ENCODE peak calls at places on chromosomes 5 and 9, in four cellular contexts. R is WTC11, G is small intestine, S is NCI-H1105 treated with DMSO at 0.1 percent for 48 hours. J is an unnamed sample.

GRCh38 chr5:31867219-31867618 is 228.3 kb downstream of the PDZD2 start:
- DNase-seq in R (no peak), G (no peak), S (no peak), J (no peak)

GRCh38 chr9:133998915-133999580 is 6.9 kb upstream of the VAV2 start:
- DNase-seq in R (no peak), G (no peak), S (no peak), J (no peak)

GRCh38 chr5:109694451-109694891 is 4.7 kb downstream of the MAN2A1 start:
- DNase-seq in R (no peak), G (peak; percentile 59), S (no peak), J (no peak)

GRCh38 chr5:78569441-78569840 is 79.1 kb downstream of the LHFPL2 start:
- DNase-seq in R (no peak), G (peak; percentile 32), S (peak; percentile 65), J (no peak)

GRCh38 chr5:132747693-132748440 is 641 bp downstream of the CCNI2 start:
- DNase-seq in R (peak; percentile 60), G (peak; percentile 42), S (no peak), J (no peak)

GRCh38 chr9:36572515-36573418 is at the start of gene MELK:
- DNase-seq in R (peak; percentile 89), G (peak; percentile 80), S (peak; percentile 73), J (peak; percentile 71)

GRCh38 chr9:86948153-86948929 is 1.0 kb upstream of the GAS1 start:
- DNase-seq in R (peak; percentile 80), G (peak; percentile 76), S (peak; percentile 56), J (no peak)

GRCh38 chr5:150122158-150122510 is 33.5 kb downstream of the PDGFRB start:
- DNase-seq in R (peak; percentile 65), G (peak; percentile 97), S (no peak), J (no peak)

GRCh38 chr5:27038476-27038875 is at the start of gene CDH9:
- DNase-seq in R (peak; percentile 17), G (no peak), S (no peak), J (no peak)

GRCh38 chr9:33374634-33375237 is 27.6 kb downstream of the AQP7 start:
- DNase-seq in R (peak; percentile 81), G (peak; percentile 83), S (peak; percentile 55), J (peak; percentile 78)

GRCh38 chr9:69831621-69832020 is 11.0 kb downstream of the CFAP95 start:
- DNase-seq in R (no peak), G (no peak), S (no peak), J (no peak)

GRCh38 chr5:158840193-158840592 is 259.5 kb downstream of the EBF1 start:
- DNase-seq in R (no peak), G (no peak), S (no peak), J (no peak)

GRCh38 chr5:120778491-120779293 is 314.6 kb downstream of the PRR16 start:
- DNase-seq in R (no peak), G (no peak), S (no peak), J (no peak)

GRCh38 chr5:98768160-98769005 is 5.1 kb upstream of the RGMB start:
- DNase-seq in R (peak; percentile 74), G (peak; percentile 68), S (peak; percentile 40), J (no peak)

GRCh38 chr9:87443461-87443860 is 54.2 kb upstream of the DAPK1 start:
- DNase-seq in R (no peak), G (no peak), S (no peak), J (no peak)

GRCh38 chr5:41856644-41857491 is 13.4 kb downstream of the OXCT1 start:
- DNase-seq in R (peak; percentile 30), G (peak; percentile 77), S (peak; percentile 60), J (peak; percentile 40)

GRCh38 chr5:68762201-68762600 is 331.6 kb upstream of the SLC30A5 start:
- DNase-seq in R (no peak), G (no peak), S (no peak), J (no peak)

GRCh38 chr5:177542816-177543472 is 11.4 kb downstream of the FAM193B start:
- DNase-seq in R (no peak), G (no peak), S (no peak), J (no peak)

GRCh38 chr9:4137234-4137633 is 162.6 kb downstream of the GLIS3 start:
- DNase-seq in R (no peak), G (peak; percentile 15), S (no peak), J (no peak)

J was measured in NT2/D1.